ENCODE peak calls at places on chromosomes 4 and X, in six cellular contexts. H, M, X, G, Z and L are unnamed samples.

GRCh38 chr4:149441338-149441737 is 374.3 kb downstream of the IQCM start:
- DNase-seq in H (no peak), M (no peak), X (peak; percentile 78), G (peak; percentile 2), Z (no peak), L (no peak)

GRCh38 chr4:137707626-137708025 is 175.3 kb upstream of the PCDH18 start:
- DNase-seq in H (no peak), M (no peak), X (peak; percentile 59), G (no peak), Z (no peak), L (no peak)

GRCh38 chrX:11137543-11138139 is 26.5 kb downstream of the HCCS start:
- DNase-seq in H (no peak), M (no peak), X (peak; percentile 56), G (peak; percentile 34), Z (no peak), L (no peak)

GRCh38 chrX:102650903-102651241 is 411 bp upstream of the GPRASP1 start:
- DNase-seq in H (no peak), M (no peak), X (no peak), G (no peak), Z (no peak), L (no peak)

GRCh38 chr4:30718889-30719252 is 1.3 kb upstream of the PCDH7 start:
- DNase-seq in H (no peak), M (no peak), X (peak; percentile 50), G (no peak), Z (no peak), L (no peak)

GRCh38 chrX:19540076-19540475 is 24.8 kb upstream of the MAP3K15 start:
- DNase-seq in H (no peak), M (no peak), X (no peak), G (no peak), Z (no peak), L (no peak)

GRCh38 chr4:153154010-153154975 is 50.0 kb upstream of the TRIM2 start:
- DNase-seq in H (no peak), M (no peak), X (peak; percentile 34), G (peak; percentile 43), Z (no peak), L (no peak)

GRCh38 chrX:71536285-71536684 is 3.4 kb downstream of the OGT start:
- DNase-seq in H (no peak), M (no peak), X (no peak), G (no peak), Z (no peak), L (no peak)

GRCh38 chr4:20043992-20044391 is 207.7 kb upstream of the SLIT2 start:
- DNase-seq in H (no peak), M (no peak), X (no peak), G (no peak), Z (no peak), L (no peak)

GRCh38 chr4:155582031-155582430 is 84.6 kb upstream of the GUCY1A1 start:
- DNase-seq in H (no peak), M (no peak), X (no peak), G (no peak), Z (no peak), L (no peak)

GRCh38 chrX:314781-315595 is 3.6 kb downstream of the GTPBP6 start:
- DNase-seq in H (no peak), M (no peak), X (no peak), G (no peak), Z (no peak), L (no peak)

GRCh38 chr4:2954358-2955185 is 8.6 kb downstream of the NOP14 start:
- DNase-seq in H (no peak), M (no peak), X (no peak), G (no peak), Z (no peak), L (no peak)

GRCh38 chrX:9745417-9746115 is 20.1 kb downstream of the GPR143 start:
- DNase-seq in H (no peak), M (no peak), X (peak; percentile 19), G (no peak), Z (no peak), L (no peak)

GRCh38 chr4:122012735-122013134 is 60.9 kb upstream of the TRPC3 start:
- DNase-seq in H (no peak), M (no peak), X (no peak), G (peak; percentile 20), Z (no peak), L (no peak)

GRCh38 chrX:100376581-100376980 is 33.5 kb downstream of the PCDH19 start:
- DNase-seq in H (no peak), M (no peak), X (no peak), G (no peak), Z (no peak), L (no peak)

GRCh38 chr4:132763465-132763864 is 385.6 kb upstream of the PCDH10 start:
- DNase-seq in H (no peak), M (no peak), X (no peak), G (no peak), Z (no peak), L (no peak)

GRCh38 chrX:82813671-82814078 is 694.4 kb upstream of the POU3F4 start:
- DNase-seq in H (no peak), M (no peak), X (peak; percentile 91), G (no peak), Z (no peak), L (no peak)

GRCh38 chr4:10001757-10002156 is 19.5 kb downstream of the SLC2A9 start:
- DNase-seq in H (no peak), M (no peak), X (no peak), G (no peak), Z (no peak), L (no peak)

GRCh38 chr4:186078977-186079697 is 10.2 kb downstream of the TLR3 start:
- DNase-seq in H (no peak), M (no peak), X (no peak), G (no peak), Z (no peak), L (no peak)

GRCh38 chr4:3340703-3341088 is 47.9 kb downstream of the RGS12 start:
- DNase-seq in H (no peak), M (no peak), X (no peak), G (no peak), Z (no peak), L (no peak)

GRCh38 chrX:69991685-69992084 is 58.1 kb downstream of the AWAT2 start:
- DNase-seq in H (no peak), M (no peak), X (no peak), G (no peak), Z (no peak), L (no peak)

GRCh38 chr4:26751004-26751403 is 109.6 kb upstream of the STIM2 start:
- DNase-seq in H (no peak), M (no peak), X (no peak), G (no peak), Z (no peak), L (no peak)

GRCh38 chr4:4862665-4863482 is 3.4 kb downstream of the MSX1 start:
- DNase-seq in H (no peak), M (no peak), X (peak; percentile 22), G (no peak), Z (no peak), L (no peak)

GRCh38 chr4:17664755-17665154 is 50.3 kb downstream of the MED28 start:
- DNase-seq in H (no peak), M (no peak), X (no peak), G (no peak), Z (no peak), L (no peak)

GRCh38 chrX:19698125-19698524 is 182.8 kb upstream of the MAP3K15 start:
- DNase-seq in H (no peak), M (no peak), X (peak; percentile 74), G (no peak), Z (no peak), L (no peak)

GRCh38 chr4:16794816-16795445 is 103.5 kb downstream of the LDB2 start:
- DNase-seq in H (peak; percentile 24), M (no peak), X (peak; percentile 63), G (peak; percentile 50), Z (no peak), L (peak; percentile 13)

GRCh38 chrX:111687305-111687704 is 6.3 kb downstream of the ALG13 start:
- DNase-seq in H (no peak), M (no peak), X (no peak), G (no peak), Z (no peak), L (no peak)

GRCh38 chrX:152926279-152926678 is 28.4 kb downstream of the ZNF185 start:
- DNase-seq in H (peak; percentile 7), M (peak; percentile 12), X (peak; percentile 69), G (peak; percentile 65), Z (peak; percentile 13), L (peak; percentile 17)

GRCh38 chrX:70479970-70480659 is 35.5 kb downstream of the DLG3 start:
- DNase-seq in H (no peak), M (no peak), X (no peak), G (no peak), Z (no peak), L (no peak)

GRCh38 chr4:5371415-5372190 is 320.3 kb downstream of the STK32B start:
- DNase-seq in H (no peak), M (no peak), X (no peak), G (no peak), Z (no peak), L (no peak)

GRCh38 chrX:108485960-108486359 is 46.3 kb downstream of the COL4A5 start:
- DNase-seq in H (no peak), M (no peak), X (no peak), G (no peak), Z (no peak), L (no peak)

GRCh38 chr4:94803181-94803580 is 45.4 kb downstream of the BMPR1B start:
- DNase-seq in H (no peak), M (no peak), X (peak; percentile 44), G (no peak), Z (no peak), L (no peak)

GRCh38 chr4:11367371-11367770 is 61.3 kb downstream of the HS3ST1 start:
- DNase-seq in H (peak; percentile 70), M (no peak), X (peak; percentile 84), G (no peak), Z (no peak), L (peak; percentile 62)

GRCh38 chr4:85717366-85717765 is 242.4 kb downstream of the ARHGAP24 start:
- DNase-seq in H (no peak), M (no peak), X (peak; percentile 29), G (no peak), Z (no peak), L (no peak)

GRCh38 chr4:2598661-2599654 is 62.5 kb downstream of the FAM193A start:
- DNase-seq in H (no peak), M (no peak), X (peak; percentile 22), G (no peak), Z (no peak), L (no peak)

GRCh38 chrX:28058906-28059305 is 77.7 kb upstream of the DCAF8L1 start:
- DNase-seq in H (no peak), M (no peak), X (peak; percentile 3), G (no peak), Z (no peak), L (no peak)